ENCODE peak calls at places on chromosomes 13 and 19, in four cellular contexts. L is WTC11, A is K562, D is HepG2. U is an unnamed sample.

GRCh38 chr13:113178070-113178895 is 19.8 kb downstream of the PROZ start:
- DNase-seq in L (no peak), A (no peak), D (no peak), U (no peak)

GRCh38 chr13:73803997-73804396 is 330.2 kb downstream of the KLF12 start:
- DNase-seq in L (no peak), A (no peak), D (no peak), U (no peak)

GRCh38 chr19:48480151-48480475 is 10.9 kb downstream of the CYTH2 start:
- DNase-seq in L (peak), A (no peak), D (no peak), U (no peak)

GRCh38 chr13:32086366-32086765 is 54.8 kb downstream of the FRY start:
- DNase-seq in L (no peak), A (no peak), D (no peak), U (no peak)

GRCh38 chr13:99830931-99831330 is 140.6 kb downstream of the ZIC5 start:
- DNase-seq in L (peak), A (no peak), D (no peak), U (peak)

GRCh38 chr19:19550454-19550842 is 12.4 kb downstream of the CILP2 start:
- DNase-seq in L (no peak), A (no peak), D (no peak), U (no peak)

GRCh38 chr19:31283701-31284100 is 65.5 kb downstream of the TSHZ3 start:
- DNase-seq in L (no peak), A (no peak), D (no peak), U (no peak)

GRCh38 chr19:39329948-39330347 is 5.9 kb downstream of the GMFG start:
- DNase-seq in L (no peak), A (no peak), D (no peak), U (no peak)

GRCh38 chr19:11425719-11426457 is 6.8 kb upstream of the RGL3 start:
- DNase-seq in L (peak), A (peak), D (no peak), U (no peak)

GRCh38 chr19:50258918-50259372 is 55.5 kb downstream of the MYH14 start:
- DNase-seq in L (peak), A (peak), D (no peak), U (peak)

GRCh38 chr13:76798037-76798436 is 88.2 kb downstream of the KCTD12 start:
- DNase-seq in L (no peak), A (no peak), D (no peak), U (peak)

GRCh38 chr13:113607056-113607455 is 22.5 kb downstream of the TFDP1 start:
- DNase-seq in L (no peak), A (no peak), D (no peak), U (no peak)

DNA sequence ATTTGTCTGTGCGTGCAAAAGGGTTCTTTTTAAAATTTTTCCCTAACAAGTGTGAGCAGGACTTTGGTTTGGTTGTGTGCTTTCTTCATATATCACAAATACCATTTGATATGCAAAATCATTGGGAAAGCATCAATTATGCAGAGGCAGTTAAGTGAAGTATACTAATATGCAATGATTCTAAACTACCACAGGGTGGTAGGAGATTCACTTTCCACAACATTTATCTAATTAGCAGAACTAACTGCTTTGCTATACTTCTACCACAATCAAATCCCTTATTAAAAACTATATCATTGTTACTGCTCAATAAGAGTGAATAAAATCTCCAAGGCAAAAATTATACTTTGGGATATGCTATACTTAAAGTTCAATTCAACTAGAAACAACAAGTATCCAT is 2738.9 kb upstream of the PCDH20 start:
- DNase-seq in L (no peak), A (no peak), D (no peak), U (no peak)
- TF ChIP-seq ELF4 in L (no peak), A (no peak), D (no peak), U (no peak)

GRCh38 chr13:33494596-33495214 is 209.2 kb upstream of the STARD13 start:
- DNase-seq in L (no peak), A (no peak), D (peak), U (no peak)
- TF ChIP-seq ELF4 in L (no peak), A (no peak), D (no peak), U (no peak)

GRCh38 chr13:46507978-46508377 is 45.0 kb upstream of the LRCH1 start:
- DNase-seq in L (no peak), A (no peak), D (no peak), U (no peak)
- TF ChIP-seq ELF4 in L (no peak), A (no peak), D (no peak), U (no peak)

DNA sequence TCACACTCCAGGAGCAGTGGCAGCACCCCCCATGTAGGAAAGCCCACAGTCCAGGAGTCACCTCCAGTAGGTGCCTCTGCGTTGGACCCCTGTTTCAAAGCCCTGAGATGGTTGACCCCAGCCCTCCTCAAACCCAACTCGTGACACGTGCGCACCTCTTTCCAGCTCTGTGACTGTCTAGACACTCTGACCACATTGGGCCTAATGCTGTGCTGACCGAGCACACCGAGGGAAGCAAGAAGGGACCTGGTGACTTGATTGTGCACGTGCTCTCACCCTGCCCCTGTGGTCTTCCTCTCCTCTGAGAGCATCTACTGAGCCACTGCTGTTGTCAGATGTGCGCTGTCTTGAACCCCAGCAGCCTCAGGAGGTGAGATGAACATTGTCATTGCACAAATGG is 22.9 kb upstream of the SLC35E1 start:
- DNase-seq in L (no peak), A (no peak), D (no peak), U (no peak)
- TF ChIP-seq ELF4 in L (no peak), A (no peak), D (no peak), U (no peak)

GRCh38 chr19:1424182-1424955 is 13.8 kb upstream of the RPS15 start:
- DNase-seq in L (no peak), A (no peak), D (peak), U (no peak)
- TF ChIP-seq ELF4 in L (no peak), A (no peak), D (no peak), U (no peak)

U was measured in HEK293T.